ENCODE peak calls at places on chromosomes 6 and 20, in four cellular contexts. U, F, Z and P are unnamed samples.

GRCh38 chr6:10154251-10154650 is 260.6 kb downstream of the TFAP2A start:
- ATAC-seq in U (no peak), F (no peak), Z (no peak), P (no peak)

GRCh38 chr20:10652660-10653191 is 21.1 kb downstream of the JAG1 start:
- ATAC-seq in U (no peak), F (no peak), Z (no peak), P (no peak)

GRCh38 chr6:26172496-26172958 is 85.3 kb downstream of the HFE start:
- ATAC-seq in U (peak), F (peak), Z (peak), P (peak)

GRCh38 chr20:39563406-39563805 is 601.3 kb downstream of the DHX35 start:
- ATAC-seq in U (no peak), F (no peak), Z (peak), P (no peak)

GRCh38 chr6:43297644-43298564 is at the start of gene SLC22A7:
- ATAC-seq in U (no peak), F (peak), Z (no peak), P (no peak)

GRCh38 chr6:142416179-142416578 is 114.4 kb downstream of the ADGRG6 start:
- ATAC-seq in U (no peak), F (no peak), Z (no peak), P (no peak)

GRCh38 chr6:15431762-15432495 is 186.1 kb downstream of the JARID2 start:
- ATAC-seq in U (no peak), F (peak), Z (no peak), P (no peak)

GRCh38 chr20:39800111-39800510 is 838.0 kb downstream of the DHX35 start:
- ATAC-seq in U (no peak), F (no peak), Z (no peak), P (no peak)

GRCh38 chr6:859936-860335 is 167.0 kb upstream of the EXOC2 start:
- ATAC-seq in U (no peak), F (no peak), Z (no peak), P (no peak)

GRCh38 chr20:41566896-41567527 is 51.2 kb downstream of the CHD6 start:
- ATAC-seq in U (no peak), F (no peak), Z (no peak), P (no peak)

GRCh38 chr6:25842526-25842925 is 10.7 kb upstream of the SLC17A1 start:
- ATAC-seq in U (no peak), F (no peak), Z (no peak), P (no peak)

GRCh38 chr6:225121-225721 is 67.1 kb upstream of the DUSP22 start:
- ATAC-seq in U (peak), F (no peak), Z (peak), P (peak)

GRCh38 chr6:111614833-111615582 is 9.3 kb upstream of the TRAF3IP2 start:
- ATAC-seq in U (no peak), F (no peak), Z (no peak), P (no peak)

GRCh38 chr20:1871807-1872455 is 23.3 kb upstream of the SIRPA start:
- ATAC-seq in U (peak), F (no peak), Z (peak), P (no peak)

GRCh38 chr6:146890644-146891434 is 292.1 kb downstream of the ADGB start:
- ATAC-seq in U (no peak), F (no peak), Z (no peak), P (no peak)

GRCh38 chr6:1335367-1336037 is 23.6 kb downstream of the FOXQ1 start:
- ATAC-seq in U (no peak), F (peak), Z (no peak), P (peak)

GRCh38 chr6:156526081-156526480 is 251.1 kb upstream of the ARID1B start:
- ATAC-seq in U (no peak), F (no peak), Z (no peak), P (no peak)

GRCh38 chr6:155026366-155027045 is 31.4 kb downstream of the TIAM2 start:
- ATAC-seq in U (no peak), F (peak), Z (no peak), P (peak)

GRCh38 chr20:44326391-44327159 is 10.3 kb upstream of the R3HDML start:
- ATAC-seq in U (no peak), F (peak), Z (no peak), P (no peak)

GRCh38 chr20:59164681-59165388 is 1.2 kb downstream of the ZNF831 start:
- ATAC-seq in U (no peak), F (no peak), Z (no peak), P (no peak)

GRCh38 chr20:48626226-48626937 is 201.4 kb downstream of the PREX1 start:
- ATAC-seq in U (no peak), F (no peak), Z (no peak), P (no peak)

GRCh38 chr20:5548112-5548511 is 202.1 kb upstream of the SHLD1 start:
- ATAC-seq in U (no peak), F (no peak), Z (no peak), P (no peak)

GRCh38 chr20:25230177-25230831 is 17.6 kb upstream of the PYGB start:
- ATAC-seq in U (no peak), F (peak), Z (peak), P (no peak)

GRCh38 chr20:60960500-60960899 is 291.6 kb upstream of the CDH4 start:
- ATAC-seq in U (no peak), F (no peak), Z (no peak), P (no peak)

GRCh38 chr20:51387125-51387865 is 155.2 kb downstream of the NFATC2 start:
- ATAC-seq in U (no peak), F (no peak), Z (no peak), P (no peak)

GRCh38 chr20:35699914-35700624 is 864 bp downstream of the ROMO1 start:
- ATAC-seq in U (no peak), F (peak), Z (no peak), P (no peak)

GRCh38 chr20:51422912-51423667 is 119.4 kb downstream of the NFATC2 start:
- ATAC-seq in U (peak), F (no peak), Z (peak), P (no peak)

GRCh38 chr20:45841407-45842129 is 8.0 kb downstream of the SNX21 start:
- ATAC-seq in U (no peak), F (no peak), Z (no peak), P (no peak)

GRCh38 chr6:137660296-137660731 is 166.1 kb upstream of the OLIG3 start:
- ATAC-seq in U (no peak), F (peak), Z (no peak), P (no peak)

GRCh38 chr20:44256961-44257360 is 9.9 kb downstream of the GDAP1L1 start:
- ATAC-seq in U (no peak), F (no peak), Z (no peak), P (no peak)

GRCh38 chr20:21145424-21145823 is 19.5 kb downstream of the KIZ start:
- ATAC-seq in U (no peak), F (no peak), Z (no peak), P (no peak)

GRCh38 chr6:63926258-63926657 is 290.7 kb downstream of the PHF3 start:
- ATAC-seq in U (no peak), F (no peak), Z (no peak), P (no peak)
- TF ChIP-seq CTCF in U (no peak), F (no peak), Z (no peak), P (no peak)

DNA sequence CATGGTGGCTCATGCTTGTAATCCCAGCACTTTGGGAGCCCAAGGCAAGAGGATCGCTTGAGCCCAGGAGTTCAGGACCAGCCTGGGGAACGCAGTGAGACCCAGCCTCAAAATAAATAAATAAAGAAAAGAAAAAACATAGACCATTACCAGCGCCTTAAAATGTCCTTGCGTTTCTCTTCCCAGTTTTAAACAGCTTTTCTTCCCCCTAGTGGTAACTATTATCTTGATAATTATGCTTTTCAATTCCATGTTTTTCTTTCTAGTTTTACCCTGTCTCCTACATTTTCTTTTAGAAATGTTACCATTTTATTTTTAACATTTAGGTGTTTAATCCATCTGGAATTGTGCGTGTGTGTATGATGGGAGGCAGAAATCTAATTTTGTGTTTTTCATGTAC is 24.4 kb downstream of the DNAH8 start:
- ATAC-seq in U (no peak), F (no peak), Z (no peak), P (no peak)
- TF ChIP-seq CTCF in U (peak), F (no peak), Z (no peak), P (no peak)

GRCh38 chr20:23350007-23350854 is at the start of gene NXT1:
- ATAC-seq in U (peak), F (peak), Z (peak), P (peak)
- TF ChIP-seq CTCF in U (peak), F (no peak), Z (no peak), P (no peak)

GRCh38 chr6:75543311-75543710 is 49.7 kb upstream of the FILIP1 start:
- ATAC-seq in U (no peak), F (no peak), Z (no peak), P (no peak)

GRCh38 chr6:75550544-75551167 is 51.0 kb upstream of the SENP6 start:
- ATAC-seq in U (no peak), F (no peak), Z (no peak), P (no peak)

GRCh38 chr6:75551367-75551952 is 50.2 kb upstream of the SENP6 start:
- ATAC-seq in U (no peak), F (no peak), Z (no peak), P (no peak)

DNA sequence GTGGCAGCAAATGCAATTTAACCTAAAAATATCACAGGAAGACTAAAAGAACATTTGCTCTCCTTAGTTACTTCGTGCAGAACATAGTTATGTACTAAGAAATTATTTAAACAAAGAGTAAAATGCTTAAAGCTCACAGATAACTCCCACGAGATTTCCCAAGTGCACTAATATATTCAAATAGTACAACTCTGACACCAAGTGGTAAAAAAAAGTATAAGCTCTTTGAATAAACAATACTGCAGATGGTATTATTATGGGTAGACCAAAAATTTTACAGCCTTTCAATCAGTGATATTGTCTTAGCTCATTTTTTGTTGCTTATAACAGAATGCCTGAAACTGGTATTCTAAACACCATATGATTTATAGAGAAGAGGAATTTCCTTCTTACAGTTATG is 52.8 kb upstream of the FILIP1 start:
- ATAC-seq in U (no peak), F (no peak), Z (no peak), P (no peak)
- TF ChIP-seq CTCF in U (peak), F (no peak), Z (no peak), P (peak)

DNA sequence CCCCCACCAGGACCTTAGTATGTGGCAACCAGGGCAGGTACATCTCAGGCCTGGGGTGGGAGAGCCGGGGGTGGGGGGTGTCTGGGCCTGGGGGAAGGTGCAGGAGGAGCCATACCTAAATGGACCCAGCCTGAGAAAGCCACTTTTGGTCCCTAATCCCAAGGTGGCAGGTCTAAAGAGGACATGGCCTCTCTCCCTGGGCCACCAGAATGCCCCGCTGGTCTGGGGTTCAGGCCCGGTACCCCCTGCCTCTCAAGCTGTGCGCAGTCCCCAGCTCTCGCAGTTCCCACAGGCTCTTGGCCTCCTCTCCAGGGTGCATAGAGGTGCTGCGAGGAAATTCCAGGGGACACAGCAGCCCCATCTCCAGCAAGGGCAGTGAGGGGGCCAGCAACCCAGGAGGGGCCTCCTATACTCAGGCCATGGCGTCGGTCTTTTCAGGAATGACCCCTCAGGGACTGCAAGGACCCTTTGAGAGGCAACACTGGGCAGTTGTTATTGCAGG is 1.1 kb upstream of the AVP start:
- ATAC-seq in U (no peak), F (no peak), Z (no peak), P (no peak)
- TF ChIP-seq CTCF in U (no peak), F (no peak), Z (no peak), P (no peak)

GRCh38 chr6:33384581-33385020 is 7.0 kb upstream of the KIFC1 start:
- ATAC-seq in U (no peak), F (peak), Z (no peak), P (peak)
- TF ChIP-seq CTCF in U (no peak), F (no peak), Z (no peak), P (no peak)

DNA sequence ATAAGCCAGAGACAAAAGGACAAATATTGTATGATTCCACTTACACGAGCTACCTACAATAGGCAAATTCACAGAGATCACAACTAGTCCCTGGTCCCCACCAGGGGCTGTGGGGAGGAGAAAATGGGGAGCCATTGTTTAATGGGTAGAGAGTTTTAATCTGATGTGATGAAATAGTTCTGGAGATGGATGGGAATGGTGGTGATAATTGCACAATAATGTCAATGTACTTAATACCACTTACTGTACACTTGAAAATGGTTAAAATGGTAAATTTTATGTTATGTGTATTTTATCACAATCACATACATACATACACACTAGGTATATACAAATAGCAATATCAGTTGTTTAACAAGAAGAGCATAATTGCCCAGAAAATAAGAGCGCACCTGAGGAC is 24.3 kb upstream of the GSTA3 start:
- ATAC-seq in U (no peak), F (no peak), Z (no peak), P (no peak)
- TF ChIP-seq CTCF in U (no peak), F (no peak), Z (no peak), P (no peak)